ENCODE peak calls at places on chromosome 11, in seven cellular contexts. W, K, F, H, O, D and A are unnamed samples. For H3K9me3, the result is how much of the 10 kb centered on the place peaks cover.

GRCh38 chr11:122215244-122215992 is 99.4 kb upstream of the BLID start:
- DNase-seq in W (peak), K (peak), F (peak), H (peak), O (no peak), D (peak), A (no peak)

GRCh38 chr11:114925591-114925990 is 247.3 kb downstream of the NXPE2 start:
- DNase-seq in W (no peak), K (no peak), F (no peak), H (no peak), O (no peak), D (no peak), A (no peak)

GRCh38 chr11:62850911-62851806 is 11.8 kb upstream of the WDR74 start:
- DNase-seq in W (no peak), K (no peak), F (no peak), H (no peak), O (no peak), D (no peak), A (no peak)

GRCh38 chr11:32090774-32091370 is at the start of gene RCN1:
- DNase-seq in W (peak), K (peak), F (peak), H (peak), O (peak), D (peak), A (no peak)

GRCh38 chr11:117094776-117095175 is 3.5 kb downstream of the SIK3 start:
- DNase-seq in W (no peak), K (peak), F (no peak), H (no peak), O (peak), D (no peak), A (no peak)

GRCh38 chr11:16946477-16947282 is 67.5 kb downstream of the PLEKHA7 start:
- DNase-seq in W (no peak), K (no peak), F (no peak), H (no peak), O (no peak), D (no peak), A (no peak)

GRCh38 chr11:60855726-60856633 is at the start of gene PTGDR2:
- DNase-seq in W (no peak), K (no peak), F (no peak), H (no peak), O (no peak), D (peak), A (no peak)

GRCh38 chr11:46238967-46239800 is 38.3 kb upstream of the CREB3L1 start:
- DNase-seq in W (peak), K (peak), F (peak), H (peak), O (peak), D (peak), A (no peak)

GRCh38 chr11:35214792-35215193 is 75.8 kb downstream of the CD44 start:
- DNase-seq in W (no peak), K (peak), F (no peak), H (peak), O (no peak), D (no peak), A (no peak)

GRCh38 chr11:129280027-129280811 is 88.1 kb upstream of the ARHGAP32 start:
- DNase-seq in W (no peak), K (peak), F (no peak), H (no peak), O (no peak), D (no peak), A (no peak)

GRCh38 chr11:107567739-107568335 is 2.3 kb upstream of the ALKBH8 start:
- DNase-seq in W (no peak), K (no peak), F (no peak), H (no peak), O (no peak), D (no peak), A (no peak)

GRCh38 chr11:107564877-107565218 is 687 bp downstream of the ALKBH8 start:
- DNase-seq in W (no peak), K (no peak), F (no peak), H (no peak), O (no peak), D (no peak), A (no peak)

GRCh38 chr11:107563702-107564101 is 1.8 kb downstream of the ALKBH8 start:
- DNase-seq in W (peak), K (peak), F (no peak), H (no peak), O (no peak), D (no peak), A (no peak)

GRCh38 chr11:107565219-107565937 is at the start of gene ALKBH8:
- DNase-seq in W (peak), K (peak), F (peak), H (no peak), O (peak), D (peak), A (peak)

GRCh38 chr11:107566569-107566968 is 1.0 kb upstream of the ALKBH8 start:
- DNase-seq in W (no peak), K (no peak), F (no peak), H (no peak), O (no peak), D (no peak), A (no peak)
- TF ChIP-seq POLR2A in W (no peak), K (no peak), F (no peak), H (no peak), O (no peak), D (no peak), A (no peak)

GRCh38 chr11:44928807-44929206 is 21.9 kb downstream of the TP53I11 start:
- DNase-seq in W (no peak), K (no peak), F (no peak), H (no peak), O (no peak), D (no peak), A (no peak)

GRCh38 chr11:44923796-44924195 is 26.9 kb downstream of the TP53I11 start:
- DNase-seq in W (no peak), K (no peak), F (no peak), H (no peak), O (no peak), D (no peak), A (no peak)

GRCh38 chr11:44928144-44928543 is 22.5 kb downstream of the TP53I11 start:
- DNase-seq in W (no peak), K (no peak), F (no peak), H (no peak), O (no peak), D (no peak), A (no peak)

GRCh38 chr11:44926036-44926435 is 24.6 kb downstream of the TP53I11 start:
- DNase-seq in W (no peak), K (no peak), F (no peak), H (no peak), O (no peak), D (no peak), A (no peak)

GRCh38 chr11:44927174-44927661 is 23.5 kb downstream of the TP53I11 start:
- DNase-seq in W (peak), K (peak), F (peak), H (peak), O (peak), D (peak), A (no peak)
- H3K9me3 ChIP-seq in W (under half), K (under half), F (under half), H (under half), O (under half), D (under half), A (under half)

GRCh38 chr11:67505605-67506396 is 638 bp upstream of the PITPNM1 start:
- DNase-seq in W (peak), K (peak), F (peak), H (peak), O (peak), D (peak), A (peak)
- TF ChIP-seq POLR2A in W (no peak), K (no peak), F (peak), H (peak), O (no peak), D (peak), A (peak)

GRCh38 chr11:97740783-97741151 is 1280.0 kb upstream of the CNTN5 start:
- DNase-seq in W (no peak), K (no peak), F (no peak), H (no peak), O (no peak), D (no peak), A (no peak)
- H3K9me3 ChIP-seq in W (under half), K (under half), F (under half), H (under half), O (under half), D (under half), A (under half)

DNA sequence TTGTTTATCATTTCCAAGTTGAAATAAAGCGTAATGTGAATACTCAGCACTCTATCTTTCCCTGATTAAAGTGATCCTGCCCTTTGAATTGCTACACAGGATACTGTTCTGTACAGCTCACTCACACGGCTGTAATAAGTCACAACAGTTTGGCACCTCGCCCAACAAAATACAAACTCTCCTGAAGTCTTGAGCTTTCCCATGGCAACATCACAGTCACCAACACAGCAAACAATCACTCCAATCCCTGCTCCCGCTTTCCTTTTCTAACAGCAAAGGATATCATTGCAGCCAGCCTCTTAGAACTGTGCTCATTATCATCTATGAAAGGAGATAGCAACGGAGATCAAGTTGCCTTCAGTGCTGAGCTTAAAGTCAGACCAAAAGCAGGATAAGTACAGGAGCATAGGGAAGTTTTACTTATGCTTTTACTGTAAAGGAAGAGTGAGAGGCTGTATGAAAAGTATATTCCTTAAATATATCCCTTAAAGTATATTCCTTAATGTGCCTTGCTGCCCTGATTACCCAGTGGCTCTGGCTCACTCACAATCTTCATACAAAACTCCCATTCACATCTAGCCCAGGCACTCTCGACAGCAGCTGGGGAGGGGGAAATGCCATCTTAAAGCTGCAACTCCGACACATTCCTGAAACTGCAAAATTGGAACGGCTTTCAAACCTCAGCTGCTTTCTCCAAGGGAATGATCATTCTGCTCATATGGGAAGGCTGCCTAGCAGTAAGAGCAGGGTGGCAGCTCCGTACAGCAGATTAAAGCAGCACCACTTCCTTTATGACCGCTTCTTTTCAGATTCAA is 35.9 kb downstream of the MAML2 start:
- DNase-seq in W (peak), K (peak), F (peak), H (no peak), O (peak), D (no peak), A (peak)
- TF ChIP-seq POLR2A in W (no peak), K (peak), F (no peak), H (no peak), O (no peak), D (no peak), A (no peak)